ENCODE peak calls at places on chromosomes 12 and 14, in nine cellular contexts. N is spleen; G is germinal center; K is NCI-H1105; J is MCF 10A; T is effector memory CD8-positive, alpha-beta T cell; B is stimulated activated CD4-positive, alpha-beta T cell treated with anti-CD3 and anti-CD28 coated beads, Interleukin-1b, Interleukin-23, amount 100 ng/mL, for 1 hour; L is HTR-8/SVneo; S is GM20000. F is an unnamed sample.

GRCh38 chr14:24806061-24806678 is 172.2 kb upstream of the GZMB start:
- DNase-seq in T (peak), L (peak), N (no peak), S (peak), B (no peak), J (no peak), G (peak), K (no peak), F (no peak)

GRCh38 chr14:74135386-74135785 is 50.6 kb downstream of the LIN52 start:
- DNase-seq in L (no peak), T (no peak), B (no peak), K (no peak), S (no peak), J (peak), G (no peak), N (no peak), F (no peak)

GRCh38 chr12:85424581-85425348 is 144.7 kb downstream of the ALX1 start:
- DNase-seq in S (peak), K (no peak), L (no peak), J (peak), G (no peak), B (no peak), T (no peak), N (no peak), F (no peak)

GRCh38 chr12:118330421-118331018 is 42.2 kb downstream of the TAOK3 start:
- DNase-seq in N (no peak), T (no peak), B (no peak), S (peak), J (no peak), K (no peak), L (peak), G (peak), F (peak)

GRCh38 chr12:116739381-116739887 is 1.3 kb downstream of the RNFT2 start:
- DNase-seq in K (no peak), J (no peak), T (no peak), N (no peak), G (no peak), S (no peak), L (no peak), B (no peak), F (no peak)

GRCh38 chr12:51428256-51428655 is 3.6 kb downstream of the SLC4A8 start:
- DNase-seq in N (no peak), L (no peak), K (no peak), B (no peak), G (no peak), T (no peak), J (no peak), S (no peak), F (no peak)

GRCh38 chr12:79083181-79083580 is 218.6 kb downstream of the SYT1 start:
- DNase-seq in K (peak), S (no peak), J (peak), L (no peak), B (no peak), N (no peak), G (no peak), T (no peak), F (no peak)

GRCh38 chr14:72810201-72810600 is 83.7 kb downstream of the DPF3 start:
- DNase-seq in N (no peak), G (no peak), B (no peak), K (no peak), L (no peak), J (no peak), T (peak), S (no peak), F (peak)

GRCh38 chr14:35342160-35343010 is 50.2 kb downstream of the PSMA6 start:
- DNase-seq in B (no peak), N (no peak), K (no peak), L (no peak), T (no peak), G (no peak), S (no peak), J (peak), F (no peak)